ENCODE peak calls at places on chromosome 4, in five cellular contexts. M is neuronal stem cell, F is KBM-7, U is neural crest cell, E is H9. P is an unnamed sample.

GRCh38 chr4:120977435-120977997 is 55.0 kb upstream of the PRDM5 start:
- DNase-seq in M (no peak), F (peak), U (no peak), E (peak), P (peak)

GRCh38 chr4:125254111-125254510 is 60.6 kb upstream of the FAT4 start:
- DNase-seq in M (no peak), F (no peak), U (no peak), E (no peak), P (no peak)

GRCh38 chr4:52052475-52052780 is 1.3 kb downstream of the SPATA18 start:
- DNase-seq in M (no peak), F (no peak), U (no peak), E (no peak), P (no peak)

GRCh38 chr4:8439914-8440490 is 521 bp downstream of the ACOX3 start:
- DNase-seq in M (no peak), F (no peak), U (no peak), E (no peak), P (peak)

GRCh38 chr4:86043755-86044592 is 315.9 kb downstream of the MAPK10 start:
- DNase-seq in M (peak), F (peak), U (peak), E (no peak), P (no peak)

GRCh38 chr4:36399762-36400353 is 118.4 kb downstream of the DTHD1 start:
- DNase-seq in M (no peak), F (peak), U (peak), E (no peak), P (no peak)

GRCh38 chr4:89226665-89227572 is 80.7 kb downstream of the GPRIN3 start:
- DNase-seq in M (peak), F (peak), U (peak), E (peak), P (peak)

GRCh38 chr4:36043901-36044300 is 200.4 kb downstream of the ARAP2 start:
- DNase-seq in M (no peak), F (no peak), U (no peak), E (no peak), P (no peak)

GRCh38 chr4:95290702-95291101 is 258.1 kb downstream of the UNC5C start:
- DNase-seq in M (no peak), F (no peak), U (no peak), E (no peak), P (no peak)

P was measured in GM04504.